ENCODE peak calls at places on chromosomes 12 and 14, in ten cellular contexts. M, N, D, R, K, O, W, E, V and X are unnamed samples.

GRCh38 chr12:90441431-90441830 is 513.5 kb downstream of the CCER1 start:
- DNase-seq in M (no peak), K (no peak), O (no peak), R (no peak), W (no peak), E (no peak), D (no peak), N (no peak), V (no peak), X (no peak)

GRCh38 chr14:73712540-73713141 is 1.5 kb downstream of the PNMA1 start:
- DNase-seq in E (peak; percentile 53), O (no peak), N (peak; percentile 81), M (no peak), R (peak; percentile 25), V (peak; percentile 51), K (no peak), W (no peak), D (peak; percentile 46), X (no peak)

GRCh38 chr14:51653096-51653814 is 1.5 kb downstream of the FRMD6 start:
- DNase-seq in N (no peak), D (no peak), R (no peak), K (peak; percentile 42), W (peak; percentile 82), V (peak; percentile 48), M (no peak), E (no peak), O (no peak), X (peak; percentile 28)

GRCh38 chr14:75702606-75703261 is 41.7 kb downstream of the TTLL5 start:
- DNase-seq in M (no peak), D (no peak), E (no peak), N (no peak), V (no peak), W (peak; percentile 82), R (no peak), O (no peak), K (peak; percentile 23), X (no peak)

GRCh38 chr14:35332517-35333346 is 40.5 kb downstream of the PSMA6 start:
- DNase-seq in N (no peak), R (peak; percentile 78), K (no peak), O (no peak), V (no peak), M (no peak), D (no peak), W (no peak), E (peak; percentile 71), X (no peak)

GRCh38 chr12:91100901-91101300 is 10.4 kb downstream of the LUM start:
- DNase-seq in R (no peak), E (no peak), M (no peak), D (no peak), O (no peak), W (peak; percentile 84), V (no peak), K (no peak), N (no peak), X (no peak)

GRCh38 chr12:5493018-5493417 is 61.1 kb downstream of the NTF3 start:
- DNase-seq in M (no peak), K (no peak), E (no peak), V (no peak), N (no peak), R (no peak), D (no peak), O (no peak), W (no peak), X (no peak)

GRCh38 chr12:46268617-46269428 is at the start of gene SLC38A1:
- DNase-seq in W (peak; percentile 59), V (peak; percentile 88), N (peak; percentile 98), R (peak; percentile 88), D (peak; percentile 89), M (peak; percentile 71), K (peak; percentile 79), E (peak; percentile 85), O (peak; percentile 93), X (peak; percentile 79)

GRCh38 chr12:119328111-119328510 is 6.4 kb upstream of the CCDC60 start:
- DNase-seq in R (peak; percentile 19), K (no peak), D (peak; percentile 66), O (no peak), W (no peak), N (no peak), V (no peak), E (peak; percentile 33), M (no peak), X (no peak)

GRCh38 chr14:37114559-37114958 is 57.8 kb downstream of the SLC25A21 start:
- DNase-seq in W (no peak), M (no peak), N (no peak), E (no peak), V (no peak), R (no peak), K (no peak), D (no peak), O (no peak), X (no peak)

GRCh38 chr12:65536876-65537661 is 258.6 kb downstream of the MSRB3 start:
- DNase-seq in W (peak; percentile 100), N (no peak), E (no peak), O (no peak), M (no peak), V (no peak), D (no peak), R (no peak), K (peak; percentile 61), X (peak; percentile 56)

GRCh38 chr12:49583361-49584094 is 15.6 kb upstream of the MCRS1 start:
- DNase-seq in M (no peak), V (no peak), E (no peak), N (no peak), K (no peak), D (no peak), O (no peak), R (no peak), W (no peak), X (no peak)

GRCh38 chr14:61651355-61651754 is 44.0 kb upstream of the HIF1A start:
- DNase-seq in V (no peak), M (no peak), E (no peak), W (no peak), K (no peak), D (no peak), O (no peak), R (no peak), N (no peak), X (no peak)

GRCh38 chr12:116459011-116459410 is 100.2 kb upstream of the MAP1LC3B2 start:
- DNase-seq in O (no peak), D (no peak), K (no peak), N (peak; percentile 54), M (no peak), W (no peak), V (no peak), R (no peak), E (no peak), X (no peak)

GRCh38 chr12:53235742-53236442 is 3.9 kb upstream of the RARG start:
- DNase-seq in D (no peak), O (no peak), R (no peak), M (no peak), W (no peak), E (no peak), N (no peak), K (no peak), V (no peak), X (no peak)

GRCh38 chr12:19369691-19370148 is 69.6 kb upstream of the AEBP2 start:
- DNase-seq in N (no peak), E (no peak), K (no peak), V (no peak), R (no peak), D (no peak), W (no peak), M (no peak), O (no peak), X (no peak)

GRCh38 chr14:81200041-81200440 is 20.7 kb downstream of the GTF2A1 start:
- DNase-seq in E (no peak), W (no peak), K (no peak), D (no peak), R (no peak), V (no peak), N (no peak), O (no peak), M (no peak), X (no peak)

GRCh38 chr14:100620437-100621100 is 33.4 kb upstream of the BEGAIN start:
- DNase-seq in K (peak; percentile 12), D (peak; percentile 79), R (no peak), W (no peak), M (no peak), O (no peak), N (peak; percentile 22), V (no peak), E (no peak), X (no peak)

GRCh38 chr12:52180971-52181628 is 10.7 kb downstream of the KRT80 start:
- DNase-seq in K (no peak), O (no peak), D (no peak), W (no peak), N (no peak), V (no peak), R (no peak), E (no peak), M (no peak), X (no peak)
- H3K4me1 ChIP-seq in K (no peaks in the 10 kb centered on the region), O (no peaks in the 10 kb centered on the region), D (peaks cover 41% of the 10 kb centered on the region), W (peaks cover 49% of the 10 kb centered on the region), N (peaks cover 41% of the 10 kb centered on the region), V (no peaks in the 10 kb centered on the region), R (no peaks in the 10 kb centered on the region), E (no peaks in the 10 kb centered on the region), M (peaks cover 2% of the 10 kb centered on the region), X (peaks cover 14% of the 10 kb centered on the region)

GRCh38 chr14:94481468-94482131 is 5.6 kb upstream of the SERPINA9 start:
- DNase-seq in V (no peak), W (peak; percentile 66), K (no peak), E (no peak), D (no peak), R (no peak), N (no peak), M (no peak), O (no peak), X (no peak)
- H3K4me1 ChIP-seq in V (no peaks in the 10 kb centered on the region), W (peaks cover 43% of the 10 kb centered on the region), K (no peaks in the 10 kb centered on the region), E (peaks cover 8% of the 10 kb centered on the region), D (no peaks in the 10 kb centered on the region), R (no peaks in the 10 kb centered on the region), N (peaks cover 9% of the 10 kb centered on the region), M (peaks cover 1% of the 10 kb centered on the region), O (no peaks in the 10 kb centered on the region), X (peaks cover 8% of the 10 kb centered on the region)

GRCh38 chr14:93096923-93097322 is 18.8 kb downstream of the ITPK1 start:
- DNase-seq in O (no peak), K (no peak), R (no peak), V (no peak), N (no peak), W (no peak), M (no peak), D (no peak), E (no peak), X (peak; percentile 71)
- H3K4me1 ChIP-seq in O (peaks cover 4% of the 10 kb centered on the region), K (no peaks in the 10 kb centered on the region), R (no peaks in the 10 kb centered on the region), V (no peaks in the 10 kb centered on the region), N (peaks cover 83% of the 10 kb centered on the region), W (no peaks in the 10 kb centered on the region), M (peaks cover 4% of the 10 kb centered on the region), D (peaks cover 28% of the 10 kb centered on the region), E (no peaks in the 10 kb centered on the region), X (peaks cover 32% of the 10 kb centered on the region)

DNA sequence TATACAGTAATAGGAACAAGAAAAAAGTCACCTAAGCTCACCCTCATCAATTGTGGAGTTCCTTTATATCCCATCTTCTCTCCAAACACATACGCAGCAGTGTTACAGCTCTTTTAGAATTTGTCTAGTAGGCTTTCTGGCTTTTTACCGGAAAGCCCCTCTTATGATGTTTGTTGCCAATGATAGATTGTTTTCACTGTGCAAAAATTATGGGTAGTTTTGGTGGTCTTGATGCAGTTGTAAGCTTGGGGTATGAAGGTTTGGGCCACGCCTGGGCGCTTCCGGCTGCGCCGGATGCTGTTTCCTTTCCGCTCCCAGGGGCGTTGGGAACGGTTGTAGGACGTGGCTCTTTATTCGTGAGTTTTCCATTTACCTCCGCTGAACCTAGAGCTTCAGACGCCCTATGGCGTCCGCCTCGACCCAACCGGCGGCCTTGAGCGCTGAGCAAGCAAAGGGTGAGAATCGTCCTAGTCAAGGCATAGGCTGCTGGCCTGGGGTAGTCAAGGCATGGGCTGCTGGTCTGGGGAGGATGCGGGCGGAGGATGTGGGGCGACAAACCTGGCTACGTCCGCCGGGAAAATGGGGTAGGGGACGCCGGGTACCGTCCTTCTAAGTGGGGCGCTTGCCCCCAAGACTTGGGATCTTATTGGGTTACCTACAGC is at the start of the genes C12orf57 and RNU7-1:
- DNase-seq in O (peak; percentile 81), W (peak; percentile 84), K (peak; percentile 79), E (peak; percentile 92), V (peak; percentile 95), N (peak; percentile 91), M (peak; percentile 82), R (peak; percentile 83), D (peak; percentile 89), X (peak; percentile 84)
- H3K4me1 ChIP-seq in O (peaks cover 14% of the 10 kb centered on the region), W (peaks cover 26% of the 10 kb centered on the region), K (peaks cover 4% of the 10 kb centered on the region), E (peaks cover 16% of the 10 kb centered on the region), V (peaks cover 41% of the 10 kb centered on the region), N (peaks cover 80% of the 10 kb centered on the region), M (peaks cover 16% of the 10 kb centered on the region), R (peaks cover 14% of the 10 kb centered on the region), D (peaks cover 9% of the 10 kb centered on the region), X (peaks cover 54% of the 10 kb centered on the region)